ENCODE peak calls at places on chromosomes 11 and 22, in five cellular contexts. L is Calu3; G is cardiac muscle cell; H is stimulated activated CD4-positive, alpha-beta T cell treated with anti-CD3 and anti-CD28 coated beads, Interleukin-4, amount 100 ng/mL, for 48 hours; M is Right ventricle myocardium superior. F is an unnamed sample.

GRCh38 chr22:31938258-31938657 is 6.1 kb upstream of the YWHAH start:
- DNase-seq in H (no peak), G (no peak), L (no peak), M (no peak), F (no peak)

GRCh38 chr11:46330887-46331652 is 16.2 kb upstream of the DGKZ start:
- DNase-seq in H (no peak), M (no peak), G (no peak), L (no peak), F (no peak)

GRCh38 chr22:49241174-49241851 is 586.4 kb downstream of the BRD1 start:
- DNase-seq in L (no peak), H (no peak), G (no peak), M (no peak), F (no peak)

GRCh38 chr22:20438678-20439492 is 1.3 kb upstream of the SCARF2 start:
- DNase-seq in L (no peak), G (peak), H (no peak), M (peak), F (no peak)

GRCh38 chr11:123145220-123145619 is 49.8 kb downstream of the CLMP start:
- DNase-seq in G (no peak), M (no peak), L (peak), H (no peak), F (peak)

GRCh38 chr22:27105142-27106025 is 448.0 kb downstream of the MIAT start:
- DNase-seq in L (no peak), H (no peak), G (no peak), M (peak), F (peak)

GRCh38 chr11:102592634-102593581 is 32.2 kb downstream of the MMP20 start:
- DNase-seq in G (peak), L (no peak), H (no peak), M (no peak), F (no peak)

GRCh38 chr11:35559949-35560348 is 34.5 kb upstream of the PAMR1 start:
- DNase-seq in M (no peak), G (no peak), H (no peak), L (no peak), F (no peak)

GRCh38 chr11:45538939-45539338 is 126.5 kb downstream of the CHST1 start:
- DNase-seq in M (no peak), L (no peak), G (no peak), H (no peak), F (no peak)

GRCh38 chr11:80955588-80955987 is 1514.8 kb upstream of the TENM4 start:
- DNase-seq in H (no peak), G (no peak), L (no peak), M (no peak), F (no peak)

GRCh38 chr11:117570701-117571100 is 226.3 kb downstream of the DSCAML1 start:
- DNase-seq in L (no peak), H (no peak), M (peak), G (no peak), F (no peak)

GRCh38 chr11:23278121-23278520 is 417.8 kb upstream of the CCDC179 start:
- DNase-seq in L (no peak), M (no peak), H (no peak), G (no peak), F (no peak)

GRCh38 chr22:46984751-46985506 is 222.5 kb downstream of the TBC1D22A start:
- DNase-seq in M (no peak), L (peak), G (no peak), H (no peak), F (no peak)

GRCh38 chr11:34570584-34570983 is 50.3 kb upstream of the EHF start:
- DNase-seq in H (peak), G (no peak), L (no peak), M (no peak), F (no peak)

F was measured in hepatocyte.